ENCODE peak calls at places on chromosomes 11 and 22, in ten cellular contexts. W is AG04449, U is endothelial cell, Y is cardiac fibroblast, A is fibroblast of pulmonary artery, C is ovary, P is epithelial cell of esophagus, R is right lobe of liver, N is GM12864, D is fibroblast of the aortic adventitia. Z is an unnamed sample.

GRCh38 chr22:35839811-35840739 is 122.4 kb downstream of the APOL5 start:
- DNase-seq in W (peak), U (peak), Y (peak), A (peak), C (peak), P (peak), R (peak), N (no peak), D (peak), Z (no peak)

GRCh38 chr11:112279901-112280267 is 19.2 kb upstream of the PLET1 start:
- DNase-seq in W (no peak), U (peak), Y (peak), A (peak), C (peak), P (peak), R (peak), N (no peak), D (peak), Z (peak)

GRCh38 chr22:28882545-28882877 is 861 bp upstream of the ZNRF3 start:
- DNase-seq in W (no peak), U (peak), Y (no peak), A (peak), C (no peak), P (no peak), R (no peak), N (no peak), D (peak), Z (no peak)

GRCh38 chr11:10564692-10565318 is 3.7 kb downstream of the LYVE1 start:
- DNase-seq in W (no peak), U (no peak), Y (peak), A (peak), C (no peak), P (peak), R (no peak), N (no peak), D (peak), Z (no peak)

GRCh38 chr11:68118753-68119448 is 2.3 kb downstream of the CHKA start:
- DNase-seq in W (no peak), U (no peak), Y (no peak), A (no peak), C (no peak), P (no peak), R (no peak), N (peak), D (no peak), Z (peak)

GRCh38 chr11:62324738-62325556 is 12.3 kb upstream of the ASRGL1 start:
- DNase-seq in W (no peak), U (peak), Y (peak), A (peak), C (no peak), P (peak), R (peak), N (no peak), D (peak), Z (peak)

GRCh38 chr11:88383446-88383845 is 45.9 kb upstream of the CTSC start:
- DNase-seq in W (no peak), U (no peak), Y (no peak), A (no peak), C (no peak), P (no peak), R (no peak), N (no peak), D (no peak), Z (no peak)

GRCh38 chr11:10072841-10073240 is 221.2 kb downstream of the SBF2 start:
- DNase-seq in W (no peak), U (no peak), Y (no peak), A (no peak), C (no peak), P (peak), R (no peak), N (no peak), D (no peak), Z (no peak)

GRCh38 chr22:22203048-22203971 is 41.3 kb upstream of the VPREB1 start:
- DNase-seq in W (no peak), U (no peak), Y (no peak), A (no peak), C (no peak), P (no peak), R (no peak), N (no peak), D (no peak), Z (no peak)

GRCh38 chr11:40328890-40329617 is 1130.4 kb downstream of the LRRC4C start:
- DNase-seq in W (peak), U (peak), Y (peak), A (peak), C (no peak), P (peak), R (peak), N (no peak), D (peak), Z (no peak)

GRCh38 chr11:102079625-102080024 is 30.6 kb upstream of the YAP1 start:
- DNase-seq in W (no peak), U (no peak), Y (no peak), A (no peak), C (no peak), P (peak), R (no peak), N (no peak), D (no peak), Z (no peak)

GRCh38 chr11:88193278-88193677 is 18.0 kb upstream of the RAB38 start:
- DNase-seq in W (no peak), U (no peak), Y (no peak), A (no peak), C (no peak), P (no peak), R (no peak), N (no peak), D (no peak), Z (no peak)

GRCh38 chr11:86934933-86935579 is 20.1 kb downstream of the FZD4 start:
- DNase-seq in W (no peak), U (no peak), Y (no peak), A (no peak), C (no peak), P (no peak), R (no peak), N (no peak), D (no peak), Z (no peak)

GRCh38 chr11:413120-414081 is 1.4 kb downstream of the SIGIRR start:
- DNase-seq in W (no peak), U (no peak), Y (no peak), A (no peak), C (no peak), P (no peak), R (no peak), N (no peak), D (no peak), Z (no peak)

GRCh38 chr11:114180301-114181055 is 115.7 kb upstream of the NNMT start:
- DNase-seq in W (no peak), U (peak), Y (no peak), A (peak), C (peak), P (peak), R (peak), N (no peak), D (peak), Z (no peak)

GRCh38 chr11:70579376-70579955 is 181.1 kb downstream of the CTTN start:
- DNase-seq in W (no peak), U (no peak), Y (no peak), A (no peak), C (no peak), P (no peak), R (no peak), N (no peak), D (no peak), Z (no peak)

GRCh38 chr11:1197431-1197885 is 25.4 kb upstream of the MUC5B start:
- DNase-seq in W (no peak), U (no peak), Y (no peak), A (no peak), C (no peak), P (no peak), R (peak), N (no peak), D (no peak), Z (no peak)

GRCh38 chr22:23237201-23237798 is 57.0 kb downstream of the BCR start:
- DNase-seq in W (no peak), U (no peak), Y (no peak), A (peak), C (peak), P (no peak), R (no peak), N (no peak), D (peak), Z (no peak)

GRCh38 chr22:24595863-24596262 is 3.0 kb upstream of the LRRC75B start:
- DNase-seq in W (no peak), U (no peak), Y (no peak), A (no peak), C (no peak), P (no peak), R (no peak), N (no peak), D (no peak), Z (no peak)

GRCh38 chr11:128424867-128425285 is 162.5 kb downstream of the ETS1 start:
- DNase-seq in W (no peak), U (no peak), Y (peak), A (peak), C (peak), P (no peak), R (peak), N (no peak), D (peak), Z (no peak)

GRCh38 chr22:39380331-39380730 is 19.2 kb upstream of the TAB1 start:
- DNase-seq in W (no peak), U (no peak), Y (no peak), A (no peak), C (no peak), P (no peak), R (no peak), N (no peak), D (no peak), Z (no peak)

GRCh38 chr11:134752526-134752925 is 340.5 kb upstream of the B3GAT1 start:
- DNase-seq in W (no peak), U (no peak), Y (no peak), A (no peak), C (no peak), P (no peak), R (no peak), N (no peak), D (no peak), Z (no peak)

GRCh38 chr11:9001736-9002135 is 2.1 kb downstream of the NRIP3 start:
- DNase-seq in W (peak), U (no peak), Y (peak), A (peak), C (no peak), P (peak), R (no peak), N (no peak), D (peak), Z (no peak)

GRCh38 chr22:30344447-30345200 is 12.1 kb downstream of the SF3A1 start:
- DNase-seq in W (no peak), U (no peak), Y (no peak), A (no peak), C (no peak), P (no peak), R (no peak), N (no peak), D (no peak), Z (no peak)

GRCh38 chr11:3879216-3879966 is 23.9 kb downstream of the STIM1 start:
- DNase-seq in W (no peak), U (no peak), Y (no peak), A (no peak), C (no peak), P (no peak), R (no peak), N (no peak), D (no peak), Z (peak)

GRCh38 chr11:4523666-4524065 is 21.3 kb upstream of the OR52M1 start:
- DNase-seq in W (peak), U (no peak), Y (peak), A (no peak), C (no peak), P (no peak), R (no peak), N (no peak), D (no peak), Z (no peak)

GRCh38 chr22:46613606-46613997 is 6.6 kb upstream of the GRAMD4 start:
- DNase-seq in W (no peak), U (no peak), Y (peak), A (no peak), C (no peak), P (no peak), R (no peak), N (peak), D (no peak), Z (peak)

GRCh38 chr22:17369553-17370035 is 334 bp downstream of the CECR2 start:
- DNase-seq in W (no peak), U (peak), Y (peak), A (peak), C (peak), P (no peak), R (peak), N (no peak), D (no peak), Z (peak)

GRCh38 chr11:130551388-130551787 is 102.9 kb downstream of the ADAMTS15 start:
- DNase-seq in W (no peak), U (no peak), Y (no peak), A (no peak), C (no peak), P (no peak), R (no peak), N (no peak), D (no peak), Z (no peak)

GRCh38 chr11:126307706-126308105 is 3.8 kb downstream of the DCPS start:
- DNase-seq in W (no peak), U (peak), Y (peak), A (peak), C (no peak), P (peak), R (no peak), N (no peak), D (peak), Z (no peak)

GRCh38 chr11:62069961-62070919 is 53.6 kb upstream of the INCENP start:
- DNase-seq in W (no peak), U (no peak), Y (no peak), A (no peak), C (no peak), P (no peak), R (no peak), N (no peak), D (no peak), Z (no peak)

GRCh38 chr11:68142028-68142412 is 20.8 kb upstream of the CHKA start:
- DNase-seq in W (no peak), U (no peak), Y (no peak), A (no peak), C (no peak), P (peak), R (no peak), N (no peak), D (no peak), Z (peak)

GRCh38 chr11:59779487-59779886 is 24.3 kb downstream of the STX3 start:
- DNase-seq in W (no peak), U (no peak), Y (no peak), A (no peak), C (no peak), P (peak), R (no peak), N (no peak), D (no peak), Z (no peak)

GRCh38 chr11:17601206-17602075 is 54.4 kb downstream of the OTOG start:
- DNase-seq in W (no peak), U (no peak), Y (no peak), A (no peak), C (no peak), P (no peak), R (no peak), N (no peak), D (no peak), Z (peak)

GRCh38 chr11:46347637-46348311 is 511 bp downstream of the DGKZ start:
- DNase-seq in W (no peak), U (no peak), Y (no peak), A (no peak), C (peak), P (no peak), R (peak), N (no peak), D (no peak), Z (no peak)

GRCh38 chr11:62536301-62536957 is 10.2 kb downstream of the AHNAK start:
- DNase-seq in W (no peak), U (no peak), Y (no peak), A (no peak), C (no peak), P (no peak), R (no peak), N (no peak), D (no peak), Z (peak)

GRCh38 chr11:67384851-67385366 is 6.9 kb upstream of the RAD9A start:
- DNase-seq in W (no peak), U (no peak), Y (peak), A (peak), C (peak), P (peak), R (no peak), N (no peak), D (peak), Z (no peak)

GRCh38 chr11:35142481-35143207 is 3.7 kb downstream of the CD44 start:
- DNase-seq in W (no peak), U (no peak), Y (peak), A (peak), C (no peak), P (peak), R (no peak), N (no peak), D (peak), Z (no peak)

GRCh38 chr11:102115557-102115956 is 5.3 kb downstream of the YAP1 start:
- DNase-seq in W (no peak), U (no peak), Y (peak), A (peak), C (no peak), P (peak), R (no peak), N (no peak), D (peak), Z (no peak)

GRCh38 chr11:77309401-77310085 is 8.1 kb upstream of the GDPD4 start:
- DNase-seq in W (no peak), U (no peak), Y (peak), A (no peak), C (no peak), P (no peak), R (no peak), N (no peak), D (no peak), Z (no peak)

GRCh38 chr11:65849771-65850216 is 8.2 kb downstream of the CFL1 start:
- DNase-seq in W (no peak), U (no peak), Y (no peak), A (no peak), C (no peak), P (no peak), R (no peak), N (no peak), D (no peak), Z (peak)

GRCh38 chr11:65850217-65851082 is 7.5 kb downstream of the CFL1 start:
- DNase-seq in W (no peak), U (no peak), Y (no peak), A (no peak), C (no peak), P (no peak), R (no peak), N (no peak), D (no peak), Z (peak)

GRCh38 chr11:65851811-65852507 is 6.0 kb downstream of the CFL1 start:
- DNase-seq in W (no peak), U (no peak), Y (no peak), A (no peak), C (no peak), P (no peak), R (no peak), N (no peak), D (no peak), Z (no peak)

GRCh38 chr11:65852508-65853248 is 5.3 kb downstream of the CFL1 start:
- DNase-seq in W (no peak), U (no peak), Y (no peak), A (no peak), C (peak), P (no peak), R (no peak), N (no peak), D (no peak), Z (no peak)

GRCh38 chr11:65851083-65851579 is 6.8 kb downstream of the CFL1 start:
- DNase-seq in W (no peak), U (no peak), Y (peak), A (no peak), C (no peak), P (no peak), R (no peak), N (no peak), D (no peak), Z (peak)
- TF ChIP-seq CTCF in W (peak), U (peak), Y (peak), A (peak), C (no peak), P (peak), R (peak), N (peak), D (peak), Z (no peak)

DNA sequence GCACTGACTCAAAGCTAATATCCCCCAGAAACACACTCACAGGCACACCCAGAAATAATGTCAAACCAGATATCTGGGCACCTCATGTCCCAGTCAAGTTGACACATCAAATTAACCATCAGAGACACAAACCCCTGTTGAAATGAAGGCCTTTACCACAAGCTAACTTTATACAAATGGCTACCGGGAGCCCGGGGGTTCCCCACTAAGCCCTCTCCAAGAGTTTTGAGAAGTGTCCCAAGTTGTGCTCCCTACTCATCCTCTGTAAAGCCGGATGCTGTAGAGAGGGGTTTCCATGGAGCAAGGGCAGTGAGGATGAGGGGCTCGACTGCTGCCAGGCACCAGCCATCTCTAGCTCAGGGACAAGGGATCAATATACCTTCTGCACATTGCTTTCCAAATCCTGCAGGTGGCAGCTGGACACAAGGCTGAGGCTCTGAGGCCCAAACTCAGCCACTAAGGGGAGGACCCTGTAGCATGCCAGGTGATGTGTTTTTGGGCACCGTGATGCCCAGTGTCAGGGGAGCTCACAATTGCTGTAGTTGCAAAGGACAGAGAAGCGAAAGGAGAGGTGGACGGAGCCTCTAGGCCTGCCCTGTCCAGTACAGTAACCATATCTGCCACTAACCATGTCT is 145.7 kb downstream of the TTC17 start:
- DNase-seq in W (no peak), U (peak), Y (peak), A (peak), C (peak), P (peak), R (no peak), N (no peak), D (peak), Z (peak)
- TF ChIP-seq CTCF in W (peak), U (no peak), Y (peak), A (peak), C (peak), P (peak), R (peak), N (peak), D (peak), Z (peak)

GRCh38 chr11:65856689-65857499 is 1.1 kb downstream of the CFL1 start:
- DNase-seq in W (no peak), U (peak), Y (peak), A (peak), C (peak), P (peak), R (peak), N (no peak), D (peak), Z (peak)
- TF ChIP-seq CTCF in W (no peak), U (no peak), Y (no peak), A (no peak), C (no peak), P (no peak), R (no peak), N (no peak), D (no peak), Z (no peak)

GRCh38 chr11:74701351-74701750 is 29.9 kb downstream of the CHRDL2 start:
- DNase-seq in W (no peak), U (no peak), Y (peak), A (no peak), C (no peak), P (no peak), R (no peak), N (no peak), D (no peak), Z (no peak)
- TF ChIP-seq CTCF in W (peak), U (no peak), Y (peak), A (peak), C (no peak), P (no peak), R (no peak), N (no peak), D (peak), Z (peak)

GRCh38 chr22:37594237-37594636 is 14.3 kb upstream of the LGALS2 start:
- DNase-seq in W (no peak), U (no peak), Y (no peak), A (no peak), C (no peak), P (no peak), R (no peak), N (no peak), D (no peak), Z (no peak)
- TF ChIP-seq CTCF in W (no peak), U (no peak), Y (no peak), A (no peak), C (no peak), P (no peak), R (no peak), N (peak), D (no peak), Z (no peak)

DNA sequence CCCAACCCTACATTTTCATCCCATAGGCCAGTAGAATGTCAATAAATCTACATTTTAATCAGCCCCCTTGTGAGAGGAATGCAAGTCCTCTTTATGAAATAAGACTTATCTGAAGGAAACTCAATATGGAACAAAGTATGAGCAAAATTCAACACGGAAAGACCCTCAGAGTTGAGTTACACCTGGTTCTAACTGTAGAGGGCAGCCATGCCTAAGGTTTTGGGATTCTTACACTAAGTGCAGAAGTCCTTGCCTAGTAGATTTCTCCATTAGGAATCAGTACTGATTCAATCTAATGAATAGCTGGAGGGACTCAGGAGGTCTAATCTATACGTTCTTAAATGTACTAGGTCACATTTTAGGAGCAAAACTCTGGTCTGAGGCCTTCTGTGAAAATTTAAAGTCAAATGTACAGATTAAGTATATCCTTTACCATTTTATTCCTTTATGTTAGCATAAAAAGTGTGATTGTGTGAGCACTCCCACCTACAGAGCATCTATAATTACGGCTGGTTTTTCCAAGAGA is 904.5 kb downstream of the DLG2 start:
- DNase-seq in W (no peak), U (no peak), Y (no peak), A (no peak), C (no peak), P (no peak), R (no peak), N (no peak), D (no peak), Z (no peak)
- TF ChIP-seq CTCF in W (no peak), U (no peak), Y (no peak), A (no peak), C (no peak), P (no peak), R (no peak), N (no peak), D (no peak), Z (no peak)

Z was measured in GM13976.